ENCODE peak calls at places on chromosome 4, in nine cellular contexts. M, C, E, R, X, W, G, V and I are unnamed samples.

GRCh38 chr4:41514169-41514568 is 23.8 kb upstream of the LIMCH1 start:
- DNase-seq in M (no peak), C (no peak), E (no peak), R (no peak), X (no peak), W (no peak), G (no peak), V (no peak), I (no peak)

GRCh38 chr4:107870916-107871786 is 46.4 kb downstream of the SGMS2 start:
- DNase-seq in M (no peak), C (no peak), E (no peak), R (no peak), X (peak; percentile 66), W (no peak), G (no peak), V (no peak), I (no peak)

GRCh38 chr4:1213336-1213995 is 35.5 kb downstream of the CTBP1 start:
- DNase-seq in M (peak; percentile 14), C (no peak), E (no peak), R (no peak), X (no peak), W (no peak), G (no peak), V (no peak), I (no peak)

GRCh38 chr4:145043306-145043705 is 54.7 kb downstream of the ANAPC10 start:
- DNase-seq in M (no peak), C (no peak), E (no peak), R (no peak), X (no peak), W (no peak), G (no peak), V (no peak), I (no peak)

GRCh38 chr4:8282134-8282641 is 12.6 kb downstream of the HTRA3 start:
- DNase-seq in M (peak; percentile 8), C (no peak), E (no peak), R (no peak), X (no peak), W (no peak), G (no peak), V (no peak), I (no peak)

GRCh38 chr4:138492178-138492577 is 250.0 kb upstream of the SLC7A11 start:
- DNase-seq in M (no peak), C (no peak), E (no peak), R (no peak), X (no peak), W (no peak), G (no peak), V (no peak), I (no peak)

GRCh38 chr4:138473339-138473738 is 231.2 kb upstream of the SLC7A11 start:
- DNase-seq in M (no peak), C (no peak), E (no peak), R (no peak), X (no peak), W (no peak), G (no peak), V (no peak), I (no peak)

GRCh38 chr4:52260507-52261302 is 209.6 kb downstream of the SPATA18 start:
- DNase-seq in M (peak; percentile 31), C (no peak), E (no peak), R (no peak), X (no peak), W (no peak), G (no peak), V (no peak), I (no peak)

GRCh38 chr4:25030283-25031076 is at the start of gene LGI2:
- DNase-seq in M (peak; percentile 52), C (peak; percentile 79), E (peak; percentile 13), R (no peak), X (no peak), W (peak; percentile 72), G (peak; percentile 70), V (no peak), I (no peak)

GRCh38 chr4:41160010-41160789 is 54.1 kb downstream of the APBB2 start:
- DNase-seq in M (no peak), C (no peak), E (no peak), R (no peak), X (peak; percentile 91), W (peak; percentile 38), G (no peak), V (no peak), I (no peak)

GRCh38 chr4:26719954-26720552 is 136.2 kb downstream of the TBC1D19 start:
- DNase-seq in M (no peak), C (no peak), E (no peak), R (no peak), X (peak; percentile 70), W (no peak), G (peak; percentile 13), V (no peak), I (no peak)

GRCh38 chr4:181219783-181220416 is 1023.3 kb upstream of the TENM3 start:
- DNase-seq in M (no peak), C (no peak), E (no peak), R (no peak), X (no peak), W (no peak), G (no peak), V (no peak), I (no peak)

GRCh38 chr4:169079942-169080827 is 70.1 kb upstream of the CBR4 start:
- DNase-seq in M (peak; percentile 57), C (no peak), E (no peak), R (peak; percentile 44), X (peak; percentile 86), W (no peak), G (no peak), V (no peak), I (no peak)

GRCh38 chr4:780730-781492 is 45.0 kb downstream of the CPLX1 start:
- DNase-seq in M (no peak), C (no peak), E (no peak), R (no peak), X (no peak), W (peak; percentile 43), G (no peak), V (no peak), I (no peak)

GRCh38 chr4:40423735-40424134 is 88.6 kb downstream of the CHRNA9 start:
- DNase-seq in M (no peak), C (no peak), E (no peak), R (no peak), X (peak; percentile 27), W (no peak), G (no peak), V (no peak), I (no peak)

GRCh38 chr4:153259679-153260078 is 55.4 kb downstream of the TRIM2 start:
- DNase-seq in M (no peak), C (no peak), E (no peak), R (no peak), X (no peak), W (no peak), G (no peak), V (no peak), I (no peak)

GRCh38 chr4:185811509-185812364 is at the start of gene SORBS2:
- DNase-seq in M (no peak), C (no peak), E (peak; percentile 74), R (no peak), X (peak; percentile 58), W (peak; percentile 79), G (peak; percentile 83), V (no peak), I (no peak)
- H3K4me3 ChIP-seq in M (peak within 1 kb of the TSS; percentile 70), C (peak within 1 kb of the TSS; percentile 16), E (peak within 1 kb of the TSS; percentile 29), R (no peak within 1 kb of the TSS), X (peak within 1 kb of the TSS; percentile 53), W (peak within 1 kb of the TSS; percentile 61), G (peak within 1 kb of the TSS; percentile 55), V (no peak within 1 kb of the TSS), I (peak within 1 kb of the TSS; percentile 73)

GRCh38 chr4:70994069-70994366 is 569 bp downstream of the DCK start:
- DNase-seq in M (no peak), C (no peak), E (no peak), R (no peak), X (no peak), W (no peak), G (no peak), V (no peak), I (no peak)

GRCh38 chr4:70996014-70996353 is 2.5 kb downstream of the DCK start:
- DNase-seq in M (no peak), C (no peak), E (no peak), R (no peak), X (no peak), W (no peak), G (no peak), V (no peak), I (no peak)

GRCh38 chr4:70994387-70995099 is 1.1 kb downstream of the DCK start:
- DNase-seq in M (no peak), C (no peak), E (no peak), R (no peak), X (no peak), W (no peak), G (no peak), V (no peak), I (no peak)

GRCh38 chr4:70993181-70994068 is at the start of gene DCK:
- DNase-seq in M (peak; percentile 92), C (peak; percentile 95), E (peak; percentile 94), R (peak; percentile 82), X (peak; percentile 85), W (peak; percentile 96), G (peak; percentile 93), V (peak; percentile 73), I (no peak)

DNA sequence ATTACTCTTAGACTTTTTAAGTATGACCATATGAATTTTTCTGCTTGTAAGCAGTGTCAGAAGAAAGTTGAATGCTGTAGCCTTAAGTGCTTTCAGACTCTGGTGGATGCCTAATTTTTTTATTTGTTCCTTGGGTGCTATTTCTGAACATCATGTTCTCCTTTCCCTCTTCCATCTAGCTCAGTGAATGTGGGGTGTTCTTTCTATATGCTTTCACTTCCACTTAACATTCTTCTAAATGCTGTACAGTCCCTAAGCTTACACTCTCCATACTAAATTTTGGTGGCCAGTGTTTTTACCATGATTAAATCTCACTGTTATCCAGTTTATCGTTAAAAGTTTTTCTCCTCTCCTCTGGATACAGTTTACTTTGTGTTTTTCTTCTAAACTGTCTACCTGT is 3.6 kb downstream of the DCK start:
- DNase-seq in M (no peak), C (no peak), E (no peak), R (no peak), X (no peak), W (no peak), G (no peak), V (no peak), I (no peak)
- H3K4me3 ChIP-seq in M (no peak overlapping the region), C (no peak overlapping the region), E (no peak overlapping the region), R (no peak overlapping the region), X (no peak overlapping the region), W (no peak overlapping the region), G (no peak overlapping the region), V (no peak overlapping the region), I (no peak overlapping the region)

GRCh38 chr4:88458091-88458740 is 1.3 kb downstream of the HERC5 start:
- DNase-seq in M (no peak), C (no peak), E (no peak), R (no peak), X (no peak), W (no peak), G (no peak), V (no peak), I (no peak)
- H3K4me3 ChIP-seq in M (peak overlapping the region; percentile 77), C (peak overlapping the region; percentile 68), E (peak overlapping the region; percentile 49), R (no peak overlapping the region), X (no peak overlapping the region), W (no peak overlapping the region), G (no peak overlapping the region), V (no peak overlapping the region), I (no peak overlapping the region)

DNA sequence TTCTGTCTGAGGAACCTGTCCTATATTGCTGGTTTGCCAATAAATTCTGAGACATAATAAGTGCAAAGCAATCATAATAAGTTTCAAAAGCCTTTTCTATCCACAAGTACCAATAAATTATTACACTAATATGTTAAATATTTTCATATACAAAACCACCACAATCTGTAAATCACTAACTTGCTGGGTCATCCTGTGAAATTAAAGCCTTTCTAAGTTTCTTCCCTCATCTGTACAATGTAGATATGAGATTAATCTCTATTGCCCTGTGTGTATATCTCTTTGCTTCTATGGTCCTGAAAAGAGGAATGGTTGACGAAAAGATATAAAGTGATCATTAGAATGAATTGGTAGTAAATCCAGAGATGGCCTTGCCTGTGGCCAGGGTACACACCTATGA is 231.6 kb downstream of the NR3C2 start:
- DNase-seq in M (no peak), C (no peak), E (no peak), R (no peak), X (no peak), W (no peak), G (no peak), V (no peak), I (no peak)
- H3K4me3 ChIP-seq in M (no peak overlapping the region), C (no peak overlapping the region), E (no peak overlapping the region), R (no peak overlapping the region), X (no peak overlapping the region), W (no peak overlapping the region), G (no peak overlapping the region), V (no peak overlapping the region), I (no peak overlapping the region)